ENCODE peak calls at places on chromosomes 7 and 10, in six cellular contexts. One of them, this sample, is unnamed.
A peak's percentile ranks its signal among the peaks of the same experiment; 100 is the strongest.

GRCh38 chr10:98020784-98021183 is 9.6 kb downstream of the CRTAC1 start:
- DNase-seq in heart left ventricle: no peak
- DNase-seq in thoracic aorta: no peak
- DNase-seq in transverse colon: no peak
- DNase-seq in A549: no peak
- DNase-seq in CD8-positive, alpha-beta memory T cell: no peak
- DNase-seq in this sample: no peak

GRCh38 chr10:21524526-21525366 is 736 bp downstream of the SKIDA1 start:
- DNase-seq in transverse colon: no peak
- DNase-seq in thoracic aorta: no peak
- DNase-seq in heart left ventricle: no peak
- DNase-seq in CD8-positive, alpha-beta memory T cell: no peak
- DNase-seq in A549: peak; percentile 53
- DNase-seq in this sample: no peak

GRCh38 chr7:37354661-37355131 is 94.0 kb downstream of the ELMO1 start:
- DNase-seq in CD8-positive, alpha-beta memory T cell: no peak
- DNase-seq in heart left ventricle: peak; percentile 90
- DNase-seq in transverse colon: peak; percentile 35
- DNase-seq in A549: no peak
- DNase-seq in thoracic aorta: peak; percentile 57
- DNase-seq in this sample: no peak

GRCh38 chr7:44880317-44881018 is 4.9 kb downstream of the PURB start:
- DNase-seq in thoracic aorta: no peak
- DNase-seq in A549: no peak
- DNase-seq in CD8-positive, alpha-beta memory T cell: no peak
- DNase-seq in transverse colon: no peak
- DNase-seq in heart left ventricle: no peak
- DNase-seq in this sample: no peak

GRCh38 chr7:13627455-13627854 is 362.0 kb downstream of the ETV1 start:
- DNase-seq in A549: no peak
- DNase-seq in heart left ventricle: no peak
- DNase-seq in thoracic aorta: no peak
- DNase-seq in CD8-positive, alpha-beta memory T cell: no peak
- DNase-seq in transverse colon: no peak
- DNase-seq in this sample: no peak

GRCh38 chr7:28296571-28297483 is 115.5 kb upstream of the CREB5 start:
- DNase-seq in CD8-positive, alpha-beta memory T cell: no peak
- DNase-seq in transverse colon: peak; percentile 27
- DNase-seq in thoracic aorta: no peak
- DNase-seq in heart left ventricle: peak; percentile 31
- DNase-seq in A549: peak; percentile 66
- DNase-seq in this sample: peak; percentile 56

GRCh38 chr7:119720541-119720940 is 552.4 kb upstream of the KCND2 start:
- DNase-seq in CD8-positive, alpha-beta memory T cell: no peak
- DNase-seq in A549: peak; percentile 7
- DNase-seq in transverse colon: no peak
- DNase-seq in heart left ventricle: no peak
- DNase-seq in thoracic aorta: no peak
- DNase-seq in this sample: no peak

GRCh38 chr10:62377026-62377415 is 2.9 kb downstream of the ZNF365 start:
- DNase-seq in CD8-positive, alpha-beta memory T cell: no peak
- DNase-seq in transverse colon: no peak
- DNase-seq in heart left ventricle: no peak
- DNase-seq in thoracic aorta: no peak
- DNase-seq in A549: no peak
- DNase-seq in this sample: no peak

GRCh38 chr7:105654994-105655900 is 74.0 kb upstream of the EFCAB10 start:
- DNase-seq in heart left ventricle: peak; percentile 44
- DNase-seq in A549: no peak
- DNase-seq in CD8-positive, alpha-beta memory T cell: no peak
- DNase-seq in thoracic aorta: no peak
- DNase-seq in transverse colon: peak; percentile 49
- DNase-seq in this sample: peak; percentile 76

GRCh38 chr7:45129181-45129800 is 17.8 kb upstream of the TBRG4 start:
- DNase-seq in CD8-positive, alpha-beta memory T cell: no peak
- DNase-seq in A549: no peak
- DNase-seq in heart left ventricle: no peak
- DNase-seq in transverse colon: no peak
- DNase-seq in thoracic aorta: no peak
- DNase-seq in this sample: no peak

GRCh38 chr10:121310151-121310711 is 288.0 kb downstream of the FGFR2 start:
- DNase-seq in heart left ventricle: no peak
- DNase-seq in CD8-positive, alpha-beta memory T cell: no peak
- DNase-seq in transverse colon: no peak
- DNase-seq in thoracic aorta: no peak
- DNase-seq in A549: no peak
- DNase-seq in this sample: no peak

GRCh38 chr10:89419548-89419947 is 5.2 kb downstream of the IFIT5 start:
- DNase-seq in CD8-positive, alpha-beta memory T cell: no peak
- DNase-seq in A549: no peak
- DNase-seq in thoracic aorta: no peak
- DNase-seq in heart left ventricle: no peak
- DNase-seq in transverse colon: no peak
- DNase-seq in this sample: no peak

GRCh38 chr7:149003560-149004305 is 24.6 kb downstream of the PDIA4 start:
- DNase-seq in thoracic aorta: no peak
- DNase-seq in CD8-positive, alpha-beta memory T cell: no peak
- DNase-seq in A549: no peak
- DNase-seq in transverse colon: no peak
- DNase-seq in heart left ventricle: no peak
- DNase-seq in this sample: no peak

GRCh38 chr7:44636926-44637325 is 30.5 kb downstream of the OGDH start:
- DNase-seq in transverse colon: no peak
- DNase-seq in A549: no peak
- DNase-seq in heart left ventricle: no peak
- DNase-seq in CD8-positive, alpha-beta memory T cell: no peak
- DNase-seq in thoracic aorta: no peak
- DNase-seq in this sample: no peak

GRCh38 chr10:26841733-26842317 is 18.9 kb downstream of the ABI1 start:
- DNase-seq in CD8-positive, alpha-beta memory T cell: no peak
- DNase-seq in thoracic aorta: no peak
- DNase-seq in transverse colon: no peak
- DNase-seq in A549: no peak
- DNase-seq in heart left ventricle: no peak
- DNase-seq in this sample: no peak

GRCh38 chr10:62861507-62861906 is 45.3 kb upstream of the EGR2 start:
- DNase-seq in A549: no peak
- DNase-seq in transverse colon: no peak
- DNase-seq in CD8-positive, alpha-beta memory T cell: no peak
- DNase-seq in heart left ventricle: no peak
- DNase-seq in thoracic aorta: no peak
- DNase-seq in this sample: no peak

GRCh38 chr7:1703475-1704325 is 33.6 kb downstream of the ELFN1 start:
- DNase-seq in transverse colon: no peak
- DNase-seq in A549: no peak
- DNase-seq in heart left ventricle: no peak
- DNase-seq in thoracic aorta: no peak
- DNase-seq in CD8-positive, alpha-beta memory T cell: no peak
- DNase-seq in this sample: no peak

GRCh38 chr7:126574276-126574675 is 678.5 kb downstream of the GRM8 start:
- DNase-seq in thoracic aorta: no peak
- DNase-seq in A549: peak; percentile 15
- DNase-seq in transverse colon: no peak
- DNase-seq in heart left ventricle: no peak
- DNase-seq in CD8-positive, alpha-beta memory T cell: no peak
- DNase-seq in this sample: no peak

GRCh38 chr10:77318739-77319138 is 318.9 kb downstream of the KCNMA1 start:
- DNase-seq in thoracic aorta: no peak
- DNase-seq in A549: no peak
- DNase-seq in heart left ventricle: no peak
- DNase-seq in transverse colon: no peak
- DNase-seq in CD8-positive, alpha-beta memory T cell: no peak
- DNase-seq in this sample: no peak

GRCh38 chr10:126723226-126723625 is 52.7 kb upstream of the C10orf90 start:
- DNase-seq in transverse colon: no peak
- DNase-seq in CD8-positive, alpha-beta memory T cell: no peak
- DNase-seq in heart left ventricle: no peak
- DNase-seq in thoracic aorta: no peak
- DNase-seq in A549: no peak
- DNase-seq in this sample: no peak

GRCh38 chr7:12942599-12942998 is 255.2 kb downstream of the ARL4A start:
- DNase-seq in heart left ventricle: no peak
- DNase-seq in transverse colon: no peak
- DNase-seq in thoracic aorta: no peak
- DNase-seq in CD8-positive, alpha-beta memory T cell: no peak
- DNase-seq in A549: peak; percentile 45
- DNase-seq in this sample: no peak

GRCh38 chr7:133365892-133366291 is 113.0 kb downstream of the EXOC4 start:
- DNase-seq in thoracic aorta: no peak
- DNase-seq in transverse colon: no peak
- DNase-seq in CD8-positive, alpha-beta memory T cell: no peak
- DNase-seq in heart left ventricle: no peak
- DNase-seq in A549: no peak
- DNase-seq in this sample: no peak

GRCh38 chr10:69317175-69318086 is 39.1 kb downstream of the HK1 start:
- DNase-seq in CD8-positive, alpha-beta memory T cell: no peak
- DNase-seq in thoracic aorta: no peak
- DNase-seq in heart left ventricle: no peak
- DNase-seq in transverse colon: no peak
- DNase-seq in A549: no peak
- DNase-seq in this sample: no peak

GRCh38 chr10:13787015-13787421 is 200.3 kb downstream of the PRPF18 start:
- DNase-seq in CD8-positive, alpha-beta memory T cell: peak; percentile 91
- DNase-seq in transverse colon: peak; percentile 17
- DNase-seq in A549: peak; percentile 13
- DNase-seq in heart left ventricle: peak; percentile 27
- DNase-seq in thoracic aorta: no peak
- DNase-seq in this sample: no peak

GRCh38 chr7:28853150-28853549 is 105.0 kb downstream of the TRIL start:
- DNase-seq in CD8-positive, alpha-beta memory T cell: no peak
- DNase-seq in transverse colon: no peak
- DNase-seq in A549: no peak
- DNase-seq in thoracic aorta: no peak
- DNase-seq in heart left ventricle: no peak
- DNase-seq in this sample: no peak

DNA sequence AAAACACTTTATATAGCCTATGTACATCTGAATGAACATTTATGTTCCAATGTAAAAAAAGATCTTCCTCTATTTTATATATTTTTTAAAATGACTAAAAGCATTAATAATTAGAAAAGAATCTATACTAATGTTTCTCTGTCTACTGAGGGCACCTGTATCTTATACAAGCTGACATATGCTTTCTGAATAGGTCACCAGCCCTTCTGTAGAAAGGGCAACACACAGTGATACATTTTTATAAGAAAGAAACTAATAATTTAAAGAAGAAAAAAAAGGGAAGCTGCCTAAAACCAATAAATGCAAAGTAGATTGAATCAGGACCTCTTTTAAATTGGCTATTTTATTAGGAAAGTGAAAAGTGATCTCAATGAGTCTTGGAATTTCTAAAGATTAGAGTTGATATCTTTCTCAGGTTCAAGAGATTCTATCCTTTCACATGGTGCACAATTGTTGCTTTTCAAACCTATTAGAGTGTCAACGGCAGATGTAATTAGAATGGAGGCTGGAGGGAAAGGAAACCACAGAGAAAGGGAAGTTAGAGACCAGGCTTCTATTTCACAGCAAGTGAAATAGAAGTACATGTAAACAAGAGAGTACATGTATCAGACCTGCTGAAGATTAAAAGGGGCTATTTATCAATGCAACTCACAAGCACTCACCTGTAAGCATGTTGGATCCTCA is 6.3 kb downstream of the MTPN start:
- DNase-seq in transverse colon: no peak
- DNase-seq in CD8-positive, alpha-beta memory T cell: no peak
- DNase-seq in heart left ventricle: no peak
- DNase-seq in A549: no peak
- DNase-seq in thoracic aorta: no peak
- DNase-seq in this sample: no peak
- H3K4me1 ChIP-seq in transverse colon: peaks cover 43% of the 10 kb centered on the region
- H3K4me1 ChIP-seq in CD8-positive, alpha-beta memory T cell: peaks cover 66% of the 10 kb centered on the region
- H3K4me1 ChIP-seq in heart left ventricle: peaks cover 43% of the 10 kb centered on the region
- H3K4me1 ChIP-seq in A549: peaks cover 15% of the 10 kb centered on the region
- H3K4me1 ChIP-seq in thoracic aorta: peaks cover 44% of the 10 kb centered on the region
- H3K4me1 ChIP-seq in this sample: no peaks in the 10 kb centered on the region

GRCh38 chr7:76314042-76314721 is 11.7 kb downstream of the HSPB1 start:
- DNase-seq in thoracic aorta: peak; percentile 89
- DNase-seq in transverse colon: peak; percentile 98
- DNase-seq in heart left ventricle: peak; percentile 96
- DNase-seq in A549: peak; percentile 95
- DNase-seq in CD8-positive, alpha-beta memory T cell: peak; percentile 96
- DNase-seq in this sample: peak; percentile 97
- H3K4me3 ChIP-seq in thoracic aorta: no peak overlapping the region
- H3K4me3 ChIP-seq in transverse colon: no peak overlapping the region
- H3K4me3 ChIP-seq in heart left ventricle: no peak overlapping the region
- H3K4me3 ChIP-seq in A549: no peak overlapping the region
- H3K4me3 ChIP-seq in CD8-positive, alpha-beta memory T cell: no peak overlapping the region
- H3K4me3 ChIP-seq in this sample: no peak overlapping the region

DNA sequence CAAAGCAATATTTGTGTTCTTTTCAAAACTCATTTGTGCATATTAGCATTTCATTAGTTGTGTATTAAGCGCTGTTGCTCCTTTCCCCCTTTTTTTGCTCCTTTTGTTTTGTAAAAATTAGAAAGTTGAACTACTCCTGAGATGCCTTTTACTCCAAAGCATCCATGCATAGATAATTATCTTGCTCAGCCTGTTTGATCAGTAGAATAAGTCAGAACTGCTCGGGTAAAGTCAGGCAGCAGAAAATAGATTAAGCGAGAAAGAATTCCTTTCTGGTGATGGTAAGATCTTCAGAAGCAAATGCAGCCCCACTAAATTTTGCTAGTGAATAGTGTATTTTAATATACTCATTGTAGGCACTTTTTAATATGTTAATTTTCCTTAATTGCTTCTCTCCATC is 227.1 kb downstream of the TEX36 start:
- DNase-seq in heart left ventricle: no peak
- DNase-seq in CD8-positive, alpha-beta memory T cell: no peak
- DNase-seq in A549: no peak
- DNase-seq in transverse colon: no peak
- DNase-seq in thoracic aorta: no peak
- DNase-seq in this sample: no peak
- H3K4me1 ChIP-seq in heart left ventricle: no peaks in the 10 kb centered on the region
- H3K4me1 ChIP-seq in CD8-positive, alpha-beta memory T cell: no peaks in the 10 kb centered on the region
- H3K4me1 ChIP-seq in A549: no peaks in the 10 kb centered on the region
- H3K4me1 ChIP-seq in transverse colon: no peaks in the 10 kb centered on the region
- H3K4me1 ChIP-seq in thoracic aorta: no peaks in the 10 kb centered on the region
- H3K4me1 ChIP-seq in this sample: no peaks in the 10 kb centered on the region

DNA sequence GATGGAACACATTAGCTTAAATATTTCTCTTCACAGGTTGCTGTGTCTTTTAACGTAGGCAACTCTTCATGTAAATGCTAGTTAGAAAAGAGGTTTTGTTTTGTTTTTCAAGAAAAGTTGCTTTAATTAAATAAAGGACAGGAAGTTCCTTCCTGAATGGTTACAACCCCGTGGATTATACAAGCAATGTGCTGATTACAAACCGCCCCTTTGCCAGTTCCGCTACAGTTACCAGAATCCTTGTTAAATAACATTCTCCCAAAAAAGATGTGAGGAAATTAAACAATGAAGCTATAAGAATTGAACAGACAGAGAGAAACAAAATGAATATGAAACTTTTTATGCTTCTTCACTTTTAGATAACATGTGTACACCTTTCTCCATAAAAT is 75.1 kb downstream of the LYZL2 start:
- DNase-seq in transverse colon: no peak
- DNase-seq in CD8-positive, alpha-beta memory T cell: no peak
- DNase-seq in thoracic aorta: no peak
- DNase-seq in A549: no peak
- DNase-seq in heart left ventricle: no peak
- DNase-seq in this sample: no peak
- H3K4me3 ChIP-seq in transverse colon: peak overlapping the region; percentile 41
- H3K4me3 ChIP-seq in CD8-positive, alpha-beta memory T cell: no peak overlapping the region
- H3K4me3 ChIP-seq in thoracic aorta: peak overlapping the region; percentile 57
- H3K4me3 ChIP-seq in A549: no peak overlapping the region
- H3K4me3 ChIP-seq in heart left ventricle: peak overlapping the region; percentile 31
- H3K4me3 ChIP-seq in this sample: peak overlapping the region; percentile 44